ENCODE peak calls at places on chromosomes 7 and 10, in nine cellular contexts. S, Z, I, V, C, P, K, U and W are unnamed samples.

GRCh38 chr10:69818676-69819239 is 17.1 kb downstream of the COL13A1 start:
- DNase-seq in S (no peak), Z (no peak), I (no peak), V (no peak), C (no peak), P (no peak), K (no peak), U (no peak), W (peak)

GRCh38 chr10:26714816-26715487 is 17.5 kb downstream of the PDSS1 start:
- DNase-seq in S (no peak), Z (no peak), I (no peak), V (no peak), C (peak), P (no peak), K (no peak), U (no peak), W (no peak)

GRCh38 chr7:5421626-5422323 is 1.9 kb downstream of the TNRC18 start:
- DNase-seq in S (no peak), Z (no peak), I (no peak), V (peak), C (no peak), P (peak), K (peak), U (no peak), W (peak)

GRCh38 chr10:28839600-28840007 is 162.3 kb downstream of the BAMBI start:
- DNase-seq in S (no peak), Z (no peak), I (no peak), V (no peak), C (no peak), P (no peak), K (peak), U (no peak), W (no peak)

GRCh38 chr7:91135703-91136102 is 128.5 kb upstream of the FZD1 start:
- DNase-seq in S (peak), Z (no peak), I (no peak), V (no peak), C (no peak), P (no peak), K (no peak), U (no peak), W (peak)

GRCh38 chr7:107830410-107830809 is 27.4 kb upstream of the SLC26A3 start:
- DNase-seq in S (no peak), Z (no peak), I (no peak), V (no peak), C (no peak), P (no peak), K (no peak), U (no peak), W (no peak)

GRCh38 chr7:66213637-66214036 is 8.5 kb downstream of the TPST1 start:
- DNase-seq in S (peak), Z (no peak), I (no peak), V (peak), C (no peak), P (no peak), K (no peak), U (no peak), W (no peak)

GRCh38 chr10:95467162-95467599 is 94.0 kb downstream of the SORBS1 start:
- DNase-seq in S (peak), Z (no peak), I (no peak), V (peak), C (no peak), P (no peak), K (peak), U (no peak), W (no peak)

GRCh38 chr7:95871896-95872295 is 99.5 kb downstream of the DYNC1I1 start:
- DNase-seq in S (no peak), Z (no peak), I (no peak), V (no peak), C (no peak), P (no peak), K (no peak), U (no peak), W (no peak)

GRCh38 chr10:30432631-30433285 is 1.2 kb upstream of the MAP3K8 start:
- DNase-seq in S (no peak), Z (no peak), I (no peak), V (no peak), C (no peak), P (no peak), K (peak), U (no peak), W (no peak)

GRCh38 chr7:12358694-12359093 is 45.0 kb downstream of the VWDE start:
- DNase-seq in S (peak), Z (no peak), I (no peak), V (no peak), C (no peak), P (no peak), K (no peak), U (no peak), W (peak)

GRCh38 chr7:157485361-157485831 is 148.6 kb downstream of the DNAJB6 start:
- DNase-seq in S (no peak), Z (no peak), I (no peak), V (no peak), C (no peak), P (no peak), K (no peak), U (no peak), W (no peak)

GRCh38 chr10:48306870-48307531 is 524 bp downstream of the MAPK8 start:
- DNase-seq in S (peak), Z (peak), I (peak), V (peak), C (peak), P (peak), K (peak), U (peak), W (peak)

GRCh38 chr10:114932945-114933344 is 5.0 kb upstream of the TRUB1 start:
- DNase-seq in S (peak), Z (no peak), I (no peak), V (peak), C (no peak), P (no peak), K (no peak), U (no peak), W (no peak)

GRCh38 chr7:2701832-2702593 is 14.0 kb downstream of the AMZ1 start:
- DNase-seq in S (no peak), Z (no peak), I (peak), V (peak), C (no peak), P (no peak), K (peak), U (peak), W (no peak)

GRCh38 chr10:4249841-4250496 is 465.0 kb upstream of the KLF6 start:
- DNase-seq in S (peak), Z (no peak), I (no peak), V (no peak), C (no peak), P (no peak), K (no peak), U (no peak), W (peak)

GRCh38 chr7:79298145-79298760 is 155.2 kb downstream of the MAGI2 start:
- DNase-seq in S (peak), Z (no peak), I (peak), V (peak), C (peak), P (peak), K (peak), U (no peak), W (peak)

GRCh38 chr10:6619663-6620062 is 39.6 kb upstream of the PRKCQ start:
- DNase-seq in S (no peak), Z (no peak), I (no peak), V (no peak), C (no peak), P (no peak), K (no peak), U (no peak), W (no peak)

GRCh38 chr7:145082366-145083240 is 246.8 kb upstream of the TPK1 start:
- DNase-seq in S (peak), Z (no peak), I (peak), V (no peak), C (peak), P (no peak), K (no peak), U (no peak), W (no peak)

GRCh38 chr7:70775570-70776156 is 356.3 kb upstream of the GALNT17 start:
- DNase-seq in S (peak), Z (no peak), I (no peak), V (peak), C (no peak), P (no peak), K (peak), U (no peak), W (no peak)

GRCh38 chr7:100396421-100396982 is 23.2 kb downstream of the PILRA start:
- DNase-seq in S (no peak), Z (no peak), I (no peak), V (no peak), C (no peak), P (no peak), K (no peak), U (no peak), W (no peak)

GRCh38 chr7:105219771-105220160 is 169.0 kb downstream of the SRPK2 start:
- DNase-seq in S (peak), Z (no peak), I (no peak), V (peak), C (no peak), P (peak), K (peak), U (no peak), W (peak)

GRCh38 chr7:139231513-139232376 is 708 bp downstream of the UBN2 start:
- DNase-seq in S (peak), Z (peak), I (peak), V (peak), C (peak), P (peak), K (peak), U (peak), W (peak)

GRCh38 chr10:93386496-93387369 is 95.4 kb downstream of the MYOF start:
- DNase-seq in S (no peak), Z (no peak), I (no peak), V (peak), C (no peak), P (peak), K (peak), U (no peak), W (no peak)

GRCh38 chr10:34628174-34628802 is 186.8 kb downstream of the PARD3 start:
- DNase-seq in S (no peak), Z (no peak), I (no peak), V (no peak), C (no peak), P (no peak), K (peak), U (no peak), W (no peak)

GRCh38 chr10:25683291-25683690 is 250.7 kb upstream of the MYO3A start:
- DNase-seq in S (peak), Z (no peak), I (no peak), V (no peak), C (no peak), P (no peak), K (peak), U (no peak), W (no peak)

GRCh38 chr10:110535958-110536891 is 31.3 kb upstream of the SMC3 start:
- DNase-seq in S (peak), Z (no peak), I (no peak), V (peak), C (no peak), P (peak), K (peak), U (no peak), W (peak)

GRCh38 chr7:3918576-3918975 is 617.5 kb downstream of the SDK1 start:
- DNase-seq in S (no peak), Z (no peak), I (no peak), V (no peak), C (no peak), P (no peak), K (no peak), U (no peak), W (no peak)